ENCODE peak calls at places on chromosomes 5 and 9, in eight cellular contexts. V, Q, A, F, X, B, W and Z are unnamed samples.

GRCh38 chr9:123162359-123163345 is 105.7 kb downstream of the STRBP start:
- DNase-seq in W (no peak), Q (no peak), B (no peak), F (no peak), A (peak; percentile 11), X (peak; percentile 71), V (no peak), Z (no peak)

GRCh38 chr5:164357405-164358033 is 852.1 kb downstream of the MAT2B start:
- DNase-seq in X (no peak), A (no peak), F (no peak), Q (no peak), W (no peak), B (no peak), V (no peak), Z (no peak)

GRCh38 chr5:157915638-157916037 is 56.7 kb upstream of the CLINT1 start:
- DNase-seq in Q (peak; percentile 75), X (peak; percentile 13), F (no peak), A (peak; percentile 23), V (peak; percentile 34), W (no peak), B (no peak), Z (no peak)

GRCh38 chr5:132000677-132001453 is 10.6 kb downstream of the ACSL6 start:
- DNase-seq in V (no peak), F (no peak), Q (no peak), B (no peak), A (no peak), W (no peak), X (no peak), Z (no peak)

GRCh38 chr5:81081461-81081835 is 121.3 kb downstream of the RASGRF2 start:
- DNase-seq in X (no peak), W (no peak), F (no peak), A (no peak), Q (no peak), V (no peak), B (no peak), Z (no peak)

GRCh38 chr5:139863855-139864558 is 68.4 kb downstream of the PSD2 start:
- DNase-seq in W (peak; percentile 27), X (peak; percentile 41), Q (peak; percentile 59), F (peak; percentile 80), A (peak; percentile 64), V (peak; percentile 30), B (no peak), Z (peak; percentile 51)

GRCh38 chr9:97831843-97832636 is 21.0 kb upstream of the FOXE1 start:
- DNase-seq in Q (no peak), A (no peak), V (peak; percentile 18), B (no peak), F (no peak), W (no peak), X (no peak), Z (no peak)

GRCh38 chr5:133081036-133081435 is 29.2 kb downstream of the HSPA4 start:
- DNase-seq in B (no peak), W (no peak), Q (no peak), V (no peak), X (no peak), F (no peak), A (no peak), Z (no peak)

GRCh38 chr5:77426670-77427069 is 65.4 kb downstream of the WDR41 start:
- DNase-seq in V (peak; percentile 36), B (peak; percentile 36), A (peak; percentile 73), Q (peak; percentile 33), W (no peak), X (peak; percentile 80), F (peak; percentile 13), Z (peak; percentile 60)

GRCh38 chr5:958701-959571 is 49.7 kb upstream of the NKD2 start:
- DNase-seq in X (peak; percentile 54), Q (peak; percentile 86), B (no peak), W (no peak), V (no peak), A (peak; percentile 87), F (peak; percentile 59), Z (peak; percentile 88)

GRCh38 chr9:86754581-86754980 is 192.7 kb downstream of the GAS1 start:
- DNase-seq in X (no peak), W (no peak), A (no peak), Q (no peak), F (no peak), V (peak; percentile 61), B (no peak), Z (no peak)

GRCh38 chr5:110854200-110854599 is 115.4 kb downstream of the SLC25A46 start:
- DNase-seq in X (peak; percentile 43), B (no peak), F (no peak), Q (peak; percentile 20), A (peak; percentile 9), W (no peak), V (peak; percentile 69), Z (no peak)

GRCh38 chr5:153584561-153585359 is 94.3 kb downstream of the GRIA1 start:
- DNase-seq in Q (no peak), A (no peak), F (no peak), V (no peak), B (no peak), X (peak; percentile 20), W (no peak), Z (peak; percentile 71)

GRCh38 chr5:172765766-172766286 is 5.2 kb downstream of the DUSP1 start:
- DNase-seq in V (peak; percentile 80), Q (peak; percentile 93), X (peak; percentile 94), W (no peak), A (no peak), F (no peak), B (no peak), Z (no peak)
- H3K4me3 ChIP-seq in V (no peak overlapping the region), Q (no peak overlapping the region), X (no peak overlapping the region), W (no peak overlapping the region), A (peak overlapping the region; percentile 2), F (peak overlapping the region; percentile 75), B (no peak overlapping the region), Z (peak overlapping the region; percentile 93)

GRCh38 chr5:135571210-135571609 is 7.6 kb downstream of the CXCL14 start:
- DNase-seq in A (no peak), F (no peak), X (no peak), Q (no peak), V (no peak), B (no peak), W (no peak), Z (no peak)

GRCh38 chr5:135570453-135570764 is 8.4 kb downstream of the CXCL14 start:
- DNase-seq in W (no peak), X (no peak), B (no peak), F (no peak), Q (no peak), A (no peak), V (no peak), Z (no peak)

GRCh38 chr5:135568923-135569360 is 9.8 kb downstream of the CXCL14 start:
- DNase-seq in W (no peak), B (no peak), V (peak; percentile 44), Q (no peak), X (no peak), A (no peak), F (no peak), Z (no peak)

GRCh38 chr5:135568241-135568640 is 10.6 kb downstream of the CXCL14 start:
- DNase-seq in X (no peak), Q (no peak), W (no peak), A (no peak), V (no peak), F (no peak), B (no peak), Z (no peak)

GRCh38 chr5:135569755-135570452 is 8.9 kb downstream of the CXCL14 start:
- DNase-seq in V (peak; percentile 48), X (peak; percentile 36), B (no peak), F (peak; percentile 48), Q (peak; percentile 49), W (no peak), A (peak; percentile 55), Z (peak; percentile 45)
- TF ChIP-seq CTCF in V (peak; percentile 77), X (peak; percentile 44), B (peak; percentile 58), F (peak; percentile 50), Q (peak; percentile 63), W (peak; percentile 64), A (peak; percentile 63), Z (peak; percentile 74)

DNA sequence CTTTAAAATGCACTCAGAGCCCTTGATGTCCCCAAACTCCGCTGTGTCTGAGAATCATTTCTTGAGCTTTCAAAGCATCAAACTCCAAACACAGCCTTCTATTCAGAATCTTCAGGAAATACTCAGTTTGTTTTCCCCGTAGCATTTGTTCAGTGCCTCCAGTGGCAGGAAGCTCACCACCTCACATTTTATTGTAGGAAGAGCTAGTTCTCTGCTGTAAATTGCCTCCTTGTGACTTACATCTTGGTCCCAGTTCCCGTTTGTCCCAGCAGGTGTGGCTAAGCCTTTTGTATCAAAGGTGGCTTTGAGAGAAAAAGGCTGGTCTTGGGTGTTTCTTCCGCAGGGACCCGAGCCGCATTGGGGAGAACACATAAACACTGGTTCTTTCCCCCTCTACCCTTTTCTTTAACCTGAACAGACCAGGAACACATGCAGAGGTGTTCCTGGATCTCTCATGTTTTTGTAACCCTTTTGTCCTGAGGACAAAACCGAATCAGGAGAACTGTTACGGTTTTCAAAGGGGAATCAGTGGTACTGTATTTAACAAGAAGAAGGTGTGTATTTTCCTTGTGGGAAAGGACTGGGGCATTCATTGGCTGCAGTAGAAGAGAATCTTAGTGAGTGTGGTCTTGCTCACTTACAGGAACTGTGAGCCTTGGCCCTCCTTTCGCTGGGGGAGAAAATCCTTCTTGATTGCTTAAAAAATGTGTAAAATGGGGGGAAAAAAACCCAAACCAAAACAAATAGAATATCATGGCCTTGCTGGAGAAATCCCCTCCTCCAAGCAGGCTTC is 1.9 kb downstream of the OSMR start:
- DNase-seq in A (peak; percentile 41), Q (no peak), V (no peak), B (no peak), X (peak; percentile 32), W (no peak), F (peak; percentile 45), Z (no peak)
- H3K4me3 ChIP-seq in A (peak overlapping the region; percentile 89), Q (peak overlapping the region; percentile 95), V (peak overlapping the region; percentile 99), B (peak overlapping the region; percentile 79), X (peak overlapping the region; percentile 93), W (no peak overlapping the region), F (peak overlapping the region; percentile 94), Z (peak overlapping the region; percentile 71)

GRCh38 chr9:33167084-33167948 is at the start of gene B4GALT1:
- DNase-seq in Q (peak; percentile 96), W (peak; percentile 96), B (peak; percentile 69), A (peak; percentile 86), V (peak; percentile 84), X (peak; percentile 90), F (peak; percentile 87), Z (peak; percentile 96)

GRCh38 chr9:33166263-33167083 is 663 bp downstream of the B4GALT1 start:
- DNase-seq in F (peak; percentile 53), X (no peak), V (no peak), Q (no peak), B (no peak), W (peak; percentile 52), A (no peak), Z (no peak)

GRCh38 chr9:33168941-33169544 is 1.9 kb upstream of the B4GALT1 start:
- DNase-seq in A (no peak), X (no peak), B (no peak), Q (no peak), V (no peak), F (no peak), W (no peak), Z (no peak)

GRCh38 chr9:33165263-33166151 is 1.6 kb downstream of the B4GALT1 start:
- DNase-seq in X (peak; percentile 83), A (peak; percentile 46), V (peak; percentile 66), W (peak; percentile 51), F (peak; percentile 73), Q (peak; percentile 98), B (peak; percentile 92), Z (peak; percentile 94)

DNA sequence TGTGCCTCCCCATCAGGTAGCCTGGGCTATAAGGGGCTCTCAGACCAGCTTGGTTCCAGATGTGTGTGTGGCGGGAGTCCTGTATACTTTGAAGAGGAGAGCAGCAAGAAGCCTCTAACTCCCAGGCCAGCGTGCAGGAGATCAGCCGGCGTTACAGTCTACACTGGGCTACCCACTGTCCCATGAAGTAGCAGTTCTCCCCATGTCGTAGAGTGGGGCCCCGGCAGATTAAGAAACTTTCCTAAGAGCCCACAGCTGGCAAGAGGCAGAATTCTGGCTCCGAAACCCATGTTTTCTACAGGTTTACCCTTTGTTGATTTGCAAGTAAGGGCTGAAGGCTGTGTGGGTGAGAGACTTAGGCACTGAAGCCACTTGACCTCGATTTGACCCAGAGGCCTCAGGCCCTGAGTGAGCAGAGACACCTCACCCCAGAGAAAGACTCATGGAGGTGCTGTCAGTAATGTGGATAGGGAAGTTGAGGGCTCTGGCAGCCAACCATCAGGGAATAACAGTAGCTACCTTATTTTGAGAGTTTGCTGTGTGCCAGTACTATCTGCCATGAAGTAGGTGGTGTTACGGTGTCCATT is 906 bp upstream of the B4GALT1 start:
- DNase-seq in B (no peak), X (no peak), A (no peak), V (no peak), W (no peak), F (no peak), Q (no peak), Z (no peak)
- TF ChIP-seq CTCF in B (no peak), X (no peak), A (no peak), V (no peak), W (no peak), F (no peak), Q (no peak), Z (no peak)